ENCODE peak calls at places on chromosomes 7 and 10, in four cellular contexts. T is SK-MEL-5, Y is heart left ventricle, M is gastrocnemius medialis. Q is an unnamed sample.

GRCh38 chr10:8054498-8055407 is at the start of gene GATA3:
- DNase-seq in Y (peak), T (peak), M (peak), Q (no peak)

GRCh38 chr10:1548596-1548995 is 188.7 kb downstream of the ADARB2 start:
- DNase-seq in T (no peak), M (no peak), Y (no peak), Q (no peak)

GRCh38 chr7:7201583-7202374 is 19.4 kb downstream of the C1GALT1 start:
- DNase-seq in M (no peak), Y (no peak), T (no peak), Q (no peak)

GRCh38 chr7:76011437-76011836 is 17.0 kb upstream of the TMEM120A start:
- DNase-seq in T (no peak), M (no peak), Y (peak), Q (no peak)

GRCh38 chr10:129766611-129767550 is 197.2 kb downstream of the EBF3 start:
- DNase-seq in Y (peak), M (no peak), T (no peak), Q (no peak)

GRCh38 chr10:60399343-60399742 is 9.7 kb upstream of the ANK3 start:
- DNase-seq in M (no peak), T (no peak), Y (no peak), Q (no peak)

GRCh38 chr7:131164025-131164899 is 163.4 kb upstream of the MKLN1 start:
- DNase-seq in T (peak), M (peak), Y (no peak), Q (no peak)

GRCh38 chr10:3654496-3654895 is 130.5 kb downstream of the KLF6 start:
- DNase-seq in T (no peak), Y (no peak), M (no peak), Q (no peak)

GRCh38 chr7:139054101-139054500 is 18.3 kb upstream of the ZC3HAV1L start:
- DNase-seq in Y (no peak), T (no peak), M (no peak), Q (peak)

GRCh38 chr7:39911167-39911566 is 38.9 kb upstream of the CDK13 start:
- DNase-seq in T (peak), M (no peak), Y (no peak), Q (no peak)

GRCh38 chr7:17069146-17069545 is 187.4 kb upstream of the AGR3 start:
- DNase-seq in T (no peak), Y (no peak), M (no peak), Q (no peak)

GRCh38 chr7:112089551-112089950 is 116.6 kb downstream of the DOCK4 start:
- DNase-seq in T (no peak), Y (peak), M (no peak), Q (no peak)

GRCh38 chr7:135664046-135664589 is 1.8 kb downstream of the STMP1 start:
- DNase-seq in Y (no peak), T (no peak), M (no peak), Q (no peak)

GRCh38 chr7:116511552-116512523 is 12.3 kb downstream of the CAV2 start:
- DNase-seq in T (peak), Y (peak), M (no peak), Q (no peak)

GRCh38 chr7:158106272-158106671 is 481.4 kb downstream of the PTPRN2 start:
- DNase-seq in Y (no peak), M (no peak), T (no peak), Q (no peak)

GRCh38 chr7:143002106-143002505 is 24.8 kb downstream of the OR9A2 start:
- DNase-seq in Y (no peak), M (no peak), T (peak), Q (no peak)

GRCh38 chr10:71255817-71256660 is 43.7 kb downstream of the UNC5B start:
- DNase-seq in Y (peak), T (no peak), M (no peak), Q (no peak)

GRCh38 chr10:92891885-92892705 is 43.8 kb downstream of the EXOC6 start:
- DNase-seq in T (peak), M (no peak), Y (peak), Q (no peak)

GRCh38 chr7:70775570-70776156 is 356.3 kb upstream of the GALNT17 start:
- DNase-seq in T (peak), M (no peak), Y (no peak), Q (no peak)

Q was measured in D721Med.